ENCODE peak calls at places on chromosome 1, in ten cellular contexts. One of them, this sample, is unnamed.

GRCh38 chr1:151515265-151515664 is 4.1 kb downstream of the CGN start:
- DNase-seq in prostate gland: no peak
- DNase-seq in heart left ventricle: no peak
- DNase-seq in esophagus squamous epithelium: no peak
- DNase-seq in tibial nerve: no peak
- DNase-seq in IMR-90: no peak
- DNase-seq in vagina: no peak
- DNase-seq in right lobe of liver: no peak
- DNase-seq in GM12878: no peak
- DNase-seq in endothelial cell of umbilical vein: no peak
- DNase-seq in this sample: no peak

GRCh38 chr1:156074661-156075060 is 7.6 kb downstream of the MEX3A start:
- DNase-seq in prostate gland: no peak
- DNase-seq in heart left ventricle: no peak
- DNase-seq in esophagus squamous epithelium: no peak
- DNase-seq in tibial nerve: no peak
- DNase-seq in IMR-90: no peak
- DNase-seq in vagina: no peak
- DNase-seq in right lobe of liver: no peak
- DNase-seq in GM12878: no peak
- DNase-seq in endothelial cell of umbilical vein: no peak
- DNase-seq in this sample: no peak

GRCh38 chr1:3454811-3455618 is 550 bp downstream of the ARHGEF16 start:
- DNase-seq in prostate gland: no peak
- DNase-seq in heart left ventricle: peak; percentile 66
- DNase-seq in esophagus squamous epithelium: no peak
- DNase-seq in tibial nerve: no peak
- DNase-seq in IMR-90: no peak
- DNase-seq in vagina: no peak
- DNase-seq in right lobe of liver: peak; percentile 74
- DNase-seq in GM12878: no peak
- DNase-seq in endothelial cell of umbilical vein: no peak
- DNase-seq in this sample: peak; percentile 70

GRCh38 chr1:25107643-25108010 is 124.7 kb downstream of the SYF2 start:
- DNase-seq in prostate gland: no peak
- DNase-seq in heart left ventricle: no peak
- DNase-seq in esophagus squamous epithelium: no peak
- DNase-seq in tibial nerve: no peak
- DNase-seq in IMR-90: peak; percentile 57
- DNase-seq in vagina: no peak
- DNase-seq in right lobe of liver: no peak
- DNase-seq in GM12878: no peak
- DNase-seq in endothelial cell of umbilical vein: no peak
- DNase-seq in this sample: no peak

GRCh38 chr1:62370594-62370993 is 51.4 kb upstream of the KANK4 start:
- DNase-seq in prostate gland: no peak
- DNase-seq in heart left ventricle: no peak
- DNase-seq in esophagus squamous epithelium: no peak
- DNase-seq in tibial nerve: no peak
- DNase-seq in IMR-90: no peak
- DNase-seq in vagina: no peak
- DNase-seq in right lobe of liver: no peak
- DNase-seq in GM12878: no peak
- DNase-seq in endothelial cell of umbilical vein: no peak
- DNase-seq in this sample: no peak

GRCh38 chr1:110430366-110430765 is 20.6 kb upstream of the PROK1 start:
- DNase-seq in prostate gland: no peak
- DNase-seq in heart left ventricle: no peak
- DNase-seq in esophagus squamous epithelium: no peak
- DNase-seq in tibial nerve: no peak
- DNase-seq in IMR-90: no peak
- DNase-seq in vagina: no peak
- DNase-seq in right lobe of liver: no peak
- DNase-seq in GM12878: no peak
- DNase-seq in endothelial cell of umbilical vein: no peak
- DNase-seq in this sample: no peak

GRCh38 chr1:91201174-91201573 is 179.3 kb upstream of the ZNF644 start:
- DNase-seq in prostate gland: no peak
- DNase-seq in heart left ventricle: no peak
- DNase-seq in esophagus squamous epithelium: no peak
- DNase-seq in tibial nerve: no peak
- DNase-seq in IMR-90: no peak
- DNase-seq in vagina: no peak
- DNase-seq in right lobe of liver: no peak
- DNase-seq in GM12878: no peak
- DNase-seq in endothelial cell of umbilical vein: no peak
- DNase-seq in this sample: no peak

GRCh38 chr1:25017436-25018109 is 87.5 kb upstream of the RUNX3 start:
- DNase-seq in prostate gland: no peak
- DNase-seq in heart left ventricle: no peak
- DNase-seq in esophagus squamous epithelium: no peak
- DNase-seq in tibial nerve: no peak
- DNase-seq in IMR-90: peak; percentile 76
- DNase-seq in vagina: no peak
- DNase-seq in right lobe of liver: no peak
- DNase-seq in GM12878: no peak
- DNase-seq in endothelial cell of umbilical vein: no peak
- DNase-seq in this sample: no peak

GRCh38 chr1:151968791-151969399 is 24.8 kb downstream of the S100A10 start:
- DNase-seq in prostate gland: no peak
- DNase-seq in heart left ventricle: no peak
- DNase-seq in esophagus squamous epithelium: no peak
- DNase-seq in tibial nerve: no peak
- DNase-seq in IMR-90: no peak
- DNase-seq in vagina: no peak
- DNase-seq in right lobe of liver: no peak
- DNase-seq in GM12878: no peak
- DNase-seq in endothelial cell of umbilical vein: no peak
- DNase-seq in this sample: no peak

GRCh38 chr1:12553963-12554362 is 64.0 kb downstream of the DHRS3 start:
- DNase-seq in prostate gland: no peak
- DNase-seq in heart left ventricle: no peak
- DNase-seq in esophagus squamous epithelium: no peak
- DNase-seq in tibial nerve: no peak
- DNase-seq in IMR-90: no peak
- DNase-seq in vagina: no peak
- DNase-seq in right lobe of liver: no peak
- DNase-seq in GM12878: no peak
- DNase-seq in endothelial cell of umbilical vein: no peak
- DNase-seq in this sample: no peak

GRCh38 chr1:87714278-87714677 is 385.6 kb downstream of the LMO4 start:
- DNase-seq in prostate gland: no peak
- DNase-seq in heart left ventricle: no peak
- DNase-seq in esophagus squamous epithelium: no peak
- DNase-seq in tibial nerve: no peak
- DNase-seq in IMR-90: no peak
- DNase-seq in vagina: no peak
- DNase-seq in right lobe of liver: no peak
- DNase-seq in GM12878: no peak
- DNase-seq in endothelial cell of umbilical vein: no peak
- DNase-seq in this sample: no peak

GRCh38 chr1:229204863-229205777 is 65.8 kb upstream of the RAB4A start:
- DNase-seq in prostate gland: no peak
- DNase-seq in heart left ventricle: no peak
- DNase-seq in esophagus squamous epithelium: no peak
- DNase-seq in tibial nerve: peak; percentile 26
- DNase-seq in IMR-90: peak; percentile 82
- DNase-seq in vagina: no peak
- DNase-seq in right lobe of liver: no peak
- DNase-seq in GM12878: no peak
- DNase-seq in endothelial cell of umbilical vein: no peak
- DNase-seq in this sample: no peak

GRCh38 chr1:64062941-64063581 is 140.4 kb upstream of the UBE2U start:
- DNase-seq in prostate gland: no peak
- DNase-seq in heart left ventricle: no peak
- DNase-seq in esophagus squamous epithelium: no peak
- DNase-seq in tibial nerve: no peak
- DNase-seq in IMR-90: peak; percentile 31
- DNase-seq in vagina: no peak
- DNase-seq in right lobe of liver: no peak
- DNase-seq in GM12878: no peak
- DNase-seq in endothelial cell of umbilical vein: no peak
- DNase-seq in this sample: no peak

GRCh38 chr1:207284209-207284892 is 37.1 kb upstream of the CD55 start:
- DNase-seq in prostate gland: no peak
- DNase-seq in heart left ventricle: no peak
- DNase-seq in esophagus squamous epithelium: no peak
- DNase-seq in tibial nerve: no peak
- DNase-seq in IMR-90: peak; percentile 9
- DNase-seq in vagina: no peak
- DNase-seq in right lobe of liver: no peak
- DNase-seq in GM12878: no peak
- DNase-seq in endothelial cell of umbilical vein: peak; percentile 86
- DNase-seq in this sample: no peak

GRCh38 chr1:32877211-32878110 is 6.7 kb upstream of the FNDC5 start:
- DNase-seq in prostate gland: no peak
- DNase-seq in heart left ventricle: peak; percentile 67
- DNase-seq in esophagus squamous epithelium: no peak
- DNase-seq in tibial nerve: no peak
- DNase-seq in IMR-90: no peak
- DNase-seq in vagina: no peak
- DNase-seq in right lobe of liver: peak; percentile 72
- DNase-seq in GM12878: no peak
- DNase-seq in endothelial cell of umbilical vein: no peak
- DNase-seq in this sample: no peak

GRCh38 chr1:110283677-110284076 is 55.5 kb upstream of the RBM15 start:
- DNase-seq in prostate gland: no peak
- DNase-seq in heart left ventricle: no peak
- DNase-seq in esophagus squamous epithelium: no peak
- DNase-seq in tibial nerve: no peak
- DNase-seq in IMR-90: peak; percentile 28
- DNase-seq in vagina: peak; percentile 1
- DNase-seq in right lobe of liver: no peak
- DNase-seq in GM12878: no peak
- DNase-seq in endothelial cell of umbilical vein: no peak
- DNase-seq in this sample: no peak

GRCh38 chr1:30765610-30766434 is 8.2 kb upstream of the LAPTM5 start:
- DNase-seq in prostate gland: no peak
- DNase-seq in heart left ventricle: no peak
- DNase-seq in esophagus squamous epithelium: no peak
- DNase-seq in tibial nerve: no peak
- DNase-seq in IMR-90: no peak
- DNase-seq in vagina: no peak
- DNase-seq in right lobe of liver: no peak
- DNase-seq in GM12878: no peak
- DNase-seq in endothelial cell of umbilical vein: no peak
- DNase-seq in this sample: no peak

GRCh38 chr1:10161121-10161520 is 49.2 kb upstream of the KIF1B start:
- DNase-seq in prostate gland: no peak
- DNase-seq in heart left ventricle: no peak
- DNase-seq in esophagus squamous epithelium: no peak
- DNase-seq in tibial nerve: no peak
- DNase-seq in IMR-90: no peak
- DNase-seq in vagina: no peak
- DNase-seq in right lobe of liver: no peak
- DNase-seq in GM12878: no peak
- DNase-seq in endothelial cell of umbilical vein: no peak
- DNase-seq in this sample: no peak
- H3K27ac ChIP-seq in prostate gland: no peak overlapping the region
- H3K27ac ChIP-seq in heart left ventricle: peak overlapping the region; percentile 68
- H3K27ac ChIP-seq in esophagus squamous epithelium: no peak overlapping the region
- H3K27ac ChIP-seq in tibial nerve: no peak overlapping the region
- H3K27ac ChIP-seq in IMR-90: no peak overlapping the region
- H3K27ac ChIP-seq in vagina: no peak overlapping the region
- H3K27ac ChIP-seq in right lobe of liver: no peak overlapping the region
- H3K27ac ChIP-seq in GM12878: no peak overlapping the region
- H3K27ac ChIP-seq in endothelial cell of umbilical vein: no peak overlapping the region
- H3K27ac ChIP-seq in this sample: peak overlapping the region; percentile 67

GRCh38 chr1:226737819-226738420 is 1.2 kb downstream of the ITPKB start:
- DNase-seq in prostate gland: peak; percentile 37
- DNase-seq in heart left ventricle: peak; percentile 49
- DNase-seq in esophagus squamous epithelium: no peak
- DNase-seq in tibial nerve: peak; percentile 57
- DNase-seq in IMR-90: peak; percentile 43
- DNase-seq in vagina: no peak
- DNase-seq in right lobe of liver: peak; percentile 69
- DNase-seq in GM12878: no peak
- DNase-seq in endothelial cell of umbilical vein: peak; percentile 59
- DNase-seq in this sample: peak; percentile 42
- TF ChIP-seq POLR2A in prostate gland: no peak
- TF ChIP-seq POLR2A in heart left ventricle: no peak
- TF ChIP-seq POLR2A in esophagus squamous epithelium: peak; percentile 16
- TF ChIP-seq POLR2A in tibial nerve: no peak
- TF ChIP-seq POLR2A in IMR-90: no peak
- TF ChIP-seq POLR2A in vagina: no peak
- TF ChIP-seq POLR2A in right lobe of liver: no peak
- TF ChIP-seq POLR2A in GM12878: peak; percentile 34
- TF ChIP-seq POLR2A in endothelial cell of umbilical vein: no peak
- TF ChIP-seq POLR2A in this sample: peak; percentile 6

DNA sequence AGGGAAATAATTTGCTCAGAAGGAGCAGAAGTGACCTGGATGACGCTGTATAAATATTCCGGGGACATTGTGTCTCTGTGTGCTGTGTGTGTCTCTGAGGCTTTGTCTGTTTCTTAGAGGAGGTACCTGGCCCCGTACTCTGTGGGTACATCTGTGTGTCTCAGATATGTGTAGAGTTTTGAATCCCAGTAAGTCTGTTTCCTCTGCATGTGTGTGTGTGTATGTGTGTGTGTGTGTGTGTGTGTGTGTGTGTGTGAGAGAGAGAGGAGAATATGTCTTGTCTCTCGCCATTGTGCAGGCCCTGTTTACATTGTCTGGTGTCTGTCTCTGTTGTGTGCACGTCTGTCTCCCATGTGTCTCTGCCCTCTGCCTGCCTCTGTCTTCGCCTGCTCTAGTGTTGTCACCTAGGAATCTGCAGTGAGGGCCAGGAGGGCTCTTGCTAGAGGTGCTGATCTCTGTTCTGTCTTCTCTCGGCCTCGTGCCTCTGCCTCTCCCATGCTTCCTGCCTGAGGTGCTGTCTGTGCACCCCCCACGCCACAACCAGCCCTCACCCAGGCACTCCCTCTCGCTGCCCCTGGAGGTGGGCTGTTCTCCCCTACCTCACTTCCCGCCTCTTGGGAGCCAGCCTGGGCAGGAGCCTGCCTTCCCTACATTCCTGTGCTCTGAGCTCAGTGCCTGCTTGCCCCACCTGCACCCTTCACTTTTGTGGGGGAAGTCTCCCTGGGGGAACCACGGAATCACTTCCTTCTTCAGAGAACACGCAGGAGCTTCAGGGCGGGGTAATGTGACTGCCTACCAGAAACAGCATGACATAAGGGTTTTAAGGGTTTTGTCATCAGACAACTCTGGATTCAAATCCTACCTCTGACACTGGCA is 5.9 kb downstream of the MAP7D1 start:
- DNase-seq in prostate gland: peak; percentile 73
- DNase-seq in heart left ventricle: peak; percentile 52
- DNase-seq in esophagus squamous epithelium: no peak
- DNase-seq in tibial nerve: no peak
- DNase-seq in IMR-90: no peak
- DNase-seq in vagina: no peak
- DNase-seq in right lobe of liver: no peak
- DNase-seq in GM12878: no peak
- DNase-seq in endothelial cell of umbilical vein: peak; percentile 31
- DNase-seq in this sample: peak; percentile 69
- H3K4me1 ChIP-seq in prostate gland: peaks cover 61% of the 10 kb centered on the region
- H3K4me1 ChIP-seq in heart left ventricle: peaks cover 49% of the 10 kb centered on the region
- H3K4me1 ChIP-seq in esophagus squamous epithelium: peaks cover 51% of the 10 kb centered on the region
- H3K4me1 ChIP-seq in tibial nerve: peaks cover 74% of the 10 kb centered on the region
- H3K4me1 ChIP-seq in IMR-90: peaks cover 22% of the 10 kb centered on the region
- H3K4me1 ChIP-seq in vagina: peaks cover 82% of the 10 kb centered on the region
- H3K4me1 ChIP-seq in right lobe of liver: no peaks in the 10 kb centered on the region
- H3K4me1 ChIP-seq in GM12878: peaks cover 51% of the 10 kb centered on the region
- H3K4me1 ChIP-seq in endothelial cell of umbilical vein: peaks cover 51% of the 10 kb centered on the region
- H3K4me1 ChIP-seq in this sample: peaks cover 63% of the 10 kb centered on the region

GRCh38 chr1:13764933-13765332 is 64.9 kb downstream of the PRDM2 start:
- DNase-seq in prostate gland: no peak
- DNase-seq in heart left ventricle: no peak
- DNase-seq in esophagus squamous epithelium: no peak
- DNase-seq in tibial nerve: no peak
- DNase-seq in IMR-90: no peak
- DNase-seq in vagina: peak; percentile 34
- DNase-seq in right lobe of liver: no peak
- DNase-seq in GM12878: no peak
- DNase-seq in endothelial cell of umbilical vein: no peak
- DNase-seq in this sample: no peak
- H3K27ac ChIP-seq in prostate gland: no peak overlapping the region
- H3K27ac ChIP-seq in heart left ventricle: no peak overlapping the region
- H3K27ac ChIP-seq in esophagus squamous epithelium: no peak overlapping the region
- H3K27ac ChIP-seq in tibial nerve: no peak overlapping the region
- H3K27ac ChIP-seq in IMR-90: peak overlapping the region; percentile 21
- H3K27ac ChIP-seq in vagina: peak overlapping the region; percentile 55
- H3K27ac ChIP-seq in right lobe of liver: no peak overlapping the region
- H3K27ac ChIP-seq in GM12878: no peak overlapping the region
- H3K27ac ChIP-seq in endothelial cell of umbilical vein: no peak overlapping the region
- H3K27ac ChIP-seq in this sample: no peak overlapping the region

This sample was measured in body of pancreas.